ENCODE peak calls at places on chromosomes 3 and 15, in eight cellular contexts. A, E, T, R, W, C, G and N are unnamed samples.

GRCh38 chr3:134054231-134054630 is 24.5 kb upstream of the SLCO2A1 start:
- DNase-seq in A (no peak), E (no peak), T (no peak), R (no peak), W (no peak), C (peak), G (no peak), N (no peak)

GRCh38 chr15:24621630-24622215 is 53.9 kb upstream of the NPAP1 start:
- DNase-seq in A (no peak), E (no peak), T (no peak), R (no peak), W (no peak), C (no peak), G (no peak), N (no peak)

GRCh38 chr15:38611228-38611627 is 46.6 kb upstream of the RASGRP1 start:
- DNase-seq in A (no peak), E (no peak), T (no peak), R (no peak), W (no peak), C (no peak), G (no peak), N (no peak)

GRCh38 chr15:70722266-70723123 is 40.9 kb downstream of the UACA start:
- DNase-seq in A (no peak), E (no peak), T (no peak), R (peak), W (no peak), C (no peak), G (no peak), N (no peak)

GRCh38 chr3:11600501-11601282 is 43.0 kb downstream of the VGLL4 start:
- DNase-seq in A (peak), E (no peak), T (no peak), R (peak), W (no peak), C (peak), G (no peak), N (no peak)

GRCh38 chr3:58048301-58048700 is 40.1 kb downstream of the FLNB start:
- DNase-seq in A (no peak), E (no peak), T (no peak), R (peak), W (no peak), C (no peak), G (no peak), N (no peak)

GRCh38 chr3:135848051-135848450 is 117.5 kb upstream of the PPP2R3A start:
- DNase-seq in A (no peak), E (no peak), T (no peak), R (no peak), W (no peak), C (no peak), G (no peak), N (no peak)

GRCh38 chr3:108588616-108589015 is 622 bp downstream of the CIP2A start:
- DNase-seq in A (no peak), E (no peak), T (no peak), R (no peak), W (no peak), C (no peak), G (no peak), N (no peak)

GRCh38 chr3:53084310-53085001 is 38.6 kb upstream of the SFMBT1 start:
- DNase-seq in A (peak), E (no peak), T (no peak), R (no peak), W (peak), C (peak), G (no peak), N (no peak)

GRCh38 chr3:195870442-195870841 is 37.9 kb downstream of the TNK2 start:
- DNase-seq in A (no peak), E (no peak), T (no peak), R (peak), W (no peak), C (no peak), G (no peak), N (no peak)

GRCh38 chr3:100075731-100076543 is 38.4 kb downstream of the FILIP1L start:
- DNase-seq in A (no peak), E (no peak), T (no peak), R (no peak), W (no peak), C (no peak), G (peak), N (no peak)

DNA sequence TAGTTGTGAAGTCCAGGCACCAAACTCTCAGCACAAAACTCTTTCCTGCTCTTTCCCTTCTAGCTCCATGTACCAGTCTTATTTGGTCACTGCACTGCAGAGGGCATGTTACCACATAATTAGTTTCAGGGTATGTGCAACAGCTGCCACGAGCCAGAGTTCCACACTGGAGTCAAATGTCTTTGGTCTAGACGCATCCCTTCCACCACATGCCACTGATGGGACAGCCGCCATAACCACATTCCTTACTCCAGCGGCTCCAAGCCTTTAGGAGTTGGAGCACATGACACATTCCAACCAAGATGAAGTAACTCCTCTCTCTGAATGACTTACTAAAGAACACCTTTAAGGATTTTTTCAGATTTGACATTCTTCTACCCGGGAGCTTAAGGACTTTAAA is 153.4 kb downstream of the ERC2 start:
- DNase-seq in A (no peak), E (no peak), T (no peak), R (no peak), W (no peak), C (no peak), G (no peak), N (no peak)
- TF ChIP-seq CTCF in A (no peak), E (no peak), T (no peak), R (no peak), W (no peak), C (no peak), G (no peak), N (no peak)

GRCh38 chr3:9862391-9863235 is 17.4 kb downstream of the CIDEC start:
- DNase-seq in A (peak), E (no peak), T (peak), R (peak), W (peak), C (peak), G (no peak), N (no peak)

GRCh38 chr3:9869955-9870354 is 10.1 kb downstream of the CIDEC start:
- DNase-seq in A (no peak), E (no peak), T (no peak), R (no peak), W (no peak), C (no peak), G (no peak), N (no peak)

GRCh38 chr3:9870978-9871377 is 9.1 kb downstream of the CIDEC start:
- DNase-seq in A (no peak), E (no peak), T (no peak), R (peak), W (no peak), C (no peak), G (no peak), N (no peak)

GRCh38 chr3:9867106-9867505 is 12.9 kb downstream of the CIDEC start:
- DNase-seq in A (no peak), E (no peak), T (no peak), R (no peak), W (no peak), C (no peak), G (no peak), N (no peak)

GRCh38 chr3:9866639-9867038 is 13.4 kb downstream of the CIDEC start:
- DNase-seq in A (peak), E (no peak), T (no peak), R (no peak), W (no peak), C (peak), G (no peak), N (no peak)
- H3K27ac ChIP-seq in A (no peak), E (no peak), T (no peak), R (no peak), W (no peak), C (no peak), G (no peak), N (peak)

GRCh38 chr3:194685723-194686413 is at the start of gene FAM43A:
- DNase-seq in A (peak), E (peak), T (peak), R (peak), W (peak), C (peak), G (peak), N (peak)
- TF ChIP-seq CTCF in A (peak), E (no peak), T (no peak), R (peak), W (no peak), C (peak), G (no peak), N (no peak)

GRCh38 chr3:89504432-89504831 is 397.0 kb downstream of the EPHA3 start:
- DNase-seq in A (no peak), E (no peak), T (no peak), R (no peak), W (no peak), C (no peak), G (no peak), N (no peak)
- H3K27ac ChIP-seq in A (no peak), E (no peak), T (no peak), R (no peak), W (no peak), C (no peak), G (no peak), N (no peak)

GRCh38 chr3:173719585-173719984 is 322.0 kb downstream of the NLGN1 start:
- DNase-seq in A (no peak), E (no peak), T (no peak), R (no peak), W (no peak), C (no peak), G (no peak), N (no peak)
- TF ChIP-seq CTCF in A (no peak), E (no peak), T (no peak), R (no peak), W (no peak), C (no peak), G (no peak), N (no peak)

GRCh38 chr3:182414586-182414985 is 378.7 kb upstream of the ATP11B start:
- DNase-seq in A (no peak), E (no peak), T (no peak), R (no peak), W (no peak), C (no peak), G (no peak), N (no peak)
- H3K27ac ChIP-seq in A (no peak), E (no peak), T (no peak), R (no peak), W (no peak), C (no peak), G (no peak), N (no peak)

GRCh38 chr3:72993391-72993790 is 3.2 kb upstream of the PPP4R2 start:
- DNase-seq in A (no peak), E (no peak), T (no peak), R (peak), W (no peak), C (no peak), G (no peak), N (no peak)
- TF ChIP-seq CTCF in A (no peak), E (no peak), T (no peak), R (peak), W (no peak), C (no peak), G (no peak), N (no peak)